ENCODE peak calls at places on chromosomes 12 and 14, in four cellular contexts. H, Z, B and P are unnamed samples.

GRCh38 chr12:109449845-109450532 is 27.1 kb downstream of the KCTD10 start:
- DNase-seq in H (no peak), Z (no peak), B (no peak), P (no peak)

GRCh38 chr12:94601972-94602517 is 48.3 kb downstream of the TMCC3 start:
- DNase-seq in H (no peak), Z (no peak), B (no peak), P (no peak)

GRCh38 chr12:75878382-75878720 is 153.2 kb downstream of the PHLDA1 start:
- DNase-seq in H (peak; percentile 77), Z (no peak), B (no peak), P (peak; percentile 87)

GRCh38 chr12:1443421-1444141 is 150.8 kb downstream of the FBXL14 start:
- DNase-seq in H (peak; percentile 94), Z (peak; percentile 61), B (no peak), P (peak; percentile 25)

GRCh38 chr14:61147898-61148549 is 133.1 kb downstream of the TMEM30B start:
- DNase-seq in H (peak; percentile 97), Z (peak; percentile 81), B (no peak), P (peak; percentile 75)

GRCh38 chr14:90654831-90655276 is 161.4 kb downstream of the TTC7B start:
- DNase-seq in H (peak; percentile 83), Z (no peak), B (no peak), P (no peak)

GRCh38 chr12:108594-108993 is 42.0 kb downstream of the IQSEC3 start:
- DNase-seq in H (no peak), Z (no peak), B (no peak), P (peak; percentile 4)

GRCh38 chr12:18813753-18814152 is 75.8 kb downstream of the CAPZA3 start:
- DNase-seq in H (no peak), Z (no peak), B (no peak), P (no peak)

GRCh38 chr14:55976619-55977018 is 141.6 kb upstream of the PELI2 start:
- DNase-seq in H (no peak), Z (no peak), B (no peak), P (peak; percentile 15)

GRCh38 chr12:91900971-91901370 is 244.7 kb downstream of the BTG1 start:
- DNase-seq in H (no peak), Z (no peak), B (no peak), P (no peak)

GRCh38 chr14:34013714-34014055 is 62.8 kb upstream of the EGLN3 start:
- DNase-seq in H (no peak), Z (no peak), B (no peak), P (no peak)

GRCh38 chr14:99601301-99601945 is 2.6 kb downstream of the CCDC85C start:
- DNase-seq in H (peak; percentile 28), Z (no peak), B (no peak), P (no peak)

GRCh38 chr12:109963743-109964429 is 32.3 kb downstream of the GIT2 start:
- DNase-seq in H (peak; percentile 63), Z (peak; percentile 57), B (no peak), P (no peak)

GRCh38 chr12:101803978-101804377 is 26.8 kb downstream of the GNPTAB start:
- DNase-seq in H (no peak), Z (no peak), B (no peak), P (no peak)

GRCh38 chr12:27940245-27940644 is 32.3 kb downstream of the PTHLH start:
- DNase-seq in H (no peak), Z (no peak), B (no peak), P (no peak)

GRCh38 chr12:42568952-42569916 is 20.3 kb downstream of the PRICKLE1 start:
- DNase-seq in H (peak; percentile 74), Z (no peak), B (no peak), P (peak; percentile 65)

GRCh38 chr12:131223791-131224567 is 270.3 kb downstream of the ADGRD1 start:
- DNase-seq in H (no peak), Z (no peak), B (no peak), P (no peak)

GRCh38 chr12:82430541-82431145 is 72.3 kb downstream of the METTL25 start:
- DNase-seq in H (no peak), Z (no peak), B (no peak), P (no peak)

GRCh38 chr12:93982847-93983315 is 165.5 kb upstream of the PLXNC1 start:
- DNase-seq in H (peak; percentile 82), Z (peak; percentile 61), B (no peak), P (peak; percentile 85)

GRCh38 chr12:71492604-71493003 is 53.0 kb downstream of the LGR5 start:
- DNase-seq in H (no peak), Z (no peak), B (no peak), P (no peak)

GRCh38 chr12:110739894-110740293 is 2.8 kb downstream of the PPP1CC start:
- DNase-seq in H (no peak), Z (no peak), B (no peak), P (no peak)

GRCh38 chr12:22518067-22518719 is 26.1 kb downstream of the C2CD5 start:
- DNase-seq in H (peak; percentile 61), Z (no peak), B (no peak), P (peak; percentile 90)

GRCh38 chr12:104482748-104483147 is 26.0 kb downstream of the CHST11 start:
- DNase-seq in H (peak; percentile 34), Z (no peak), B (no peak), P (no peak)

GRCh38 chr14:75615200-75615599 is 36.8 kb downstream of the FLVCR2 start:
- DNase-seq in H (no peak), Z (no peak), B (no peak), P (no peak)

GRCh38 chr12:30753761-30754382 is 879 bp downstream of the CAPRIN2 start:
- DNase-seq in H (peak; percentile 51), Z (no peak), B (no peak), P (peak; percentile 13)

GRCh38 chr12:30754383-30754749 is 385 bp downstream of the CAPRIN2 start:
- DNase-seq in H (no peak), Z (no peak), B (no peak), P (no peak)

GRCh38 chr12:30754750-30755394 is at the start of gene CAPRIN2:
- DNase-seq in H (peak; percentile 89), Z (peak; percentile 76), B (peak; percentile 89), P (peak; percentile 98)

GRCh38 chr12:30752255-30752654 is 2.5 kb downstream of the CAPRIN2 start:
- DNase-seq in H (no peak), Z (no peak), B (no peak), P (no peak)

GRCh38 chr12:30753233-30753632 is 1.5 kb downstream of the CAPRIN2 start:
- DNase-seq in H (peak; percentile 54), Z (no peak), B (no peak), P (peak; percentile 44)
- TF ChIP-seq CTCF in H (peak; percentile 60), Z (peak; percentile 50), B (peak; percentile 22), P (peak; percentile 31)

GRCh38 chr14:69573205-69573840 is 1.3 kb downstream of the CCDC177 start:
- DNase-seq in H (no peak), Z (no peak), B (no peak), P (no peak)

GRCh38 chr14:69574954-69575295 is 254 bp upstream of the CCDC177 start:
- DNase-seq in H (no peak), Z (no peak), B (no peak), P (no peak)

GRCh38 chr14:69573841-69574265 is 818 bp downstream of the CCDC177 start:
- DNase-seq in H (no peak), Z (no peak), B (no peak), P (no peak)

GRCh38 chr14:69572634-69573135 is 2.0 kb downstream of the CCDC177 start:
- DNase-seq in H (no peak), Z (no peak), B (no peak), P (peak; percentile 8)

DNA sequence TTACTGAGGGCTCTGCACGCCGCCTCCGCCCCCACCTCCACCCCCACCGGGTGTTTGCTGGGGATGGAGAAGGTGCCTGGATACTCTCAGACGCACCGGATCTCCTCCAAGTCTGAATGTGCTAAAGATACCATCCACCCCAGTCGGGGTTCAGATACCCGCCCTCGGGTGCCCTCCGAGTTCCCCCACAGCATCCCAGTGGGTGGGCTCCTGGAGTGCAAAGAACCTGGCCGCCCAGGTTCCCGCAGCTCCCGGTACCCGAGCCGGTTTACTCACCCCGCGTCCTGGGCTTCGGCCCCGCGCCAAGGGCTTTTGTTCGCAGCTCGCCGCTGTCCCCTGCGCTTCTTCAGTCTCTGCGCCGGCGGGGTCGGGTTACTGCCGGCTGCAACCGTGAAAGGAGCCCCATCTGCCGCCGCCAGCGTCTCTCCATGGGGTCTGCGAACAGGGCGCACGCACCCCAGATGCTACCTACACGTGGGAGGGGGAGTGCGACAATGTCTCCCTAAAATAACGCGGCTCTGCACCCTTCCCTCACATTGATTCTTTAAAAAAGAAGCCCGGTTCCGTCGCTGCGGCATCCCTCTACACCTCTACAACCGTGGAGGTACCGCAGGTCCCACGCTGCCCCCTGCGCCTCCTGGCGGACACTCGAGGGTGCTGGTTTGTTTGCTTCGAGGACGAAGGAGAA is at the start of gene CCDC177:
- DNase-seq in H (peak; percentile 52), Z (no peak), B (peak; percentile 66), P (peak; percentile 76)
- H3K4me3 ChIP-seq in H (no peak within 1 kb of the TSS), Z (peak within 1 kb of the TSS; percentile 2), B (peak within 1 kb of the TSS; percentile 61), P (no peak within 1 kb of the TSS)

GRCh38 chr12:46609281-46609623 is 216.5 kb downstream of the SLC38A4 start:
- DNase-seq in H (no peak), Z (no peak), B (no peak), P (no peak)
- TF ChIP-seq CTCF in H (no peak), Z (no peak), B (no peak), P (no peak)

GRCh38 chr12:12684375-12685106 is 11.4 kb downstream of the GPR19 start:
- DNase-seq in H (peak; percentile 52), Z (no peak), B (no peak), P (peak; percentile 63)

GRCh38 chr12:12685305-12685704 is 10.7 kb downstream of the GPR19 start:
- DNase-seq in H (no peak), Z (no peak), B (no peak), P (no peak)

GRCh38 chr12:12686925-12687324 is 9.1 kb downstream of the GPR19 start:
- DNase-seq in H (peak; percentile 67), Z (peak; percentile 52), B (no peak), P (no peak)

GRCh38 chr12:12683725-12684124 is 12.3 kb downstream of the GPR19 start:
- DNase-seq in H (no peak), Z (no peak), B (no peak), P (no peak)

GRCh38 chr12:12686472-12686871 is 9.5 kb downstream of the GPR19 start:
- DNase-seq in H (peak; percentile 35), Z (no peak), B (no peak), P (no peak)
- H3K4me3 ChIP-seq in H (no peak overlapping the region), Z (no peak overlapping the region), B (no peak overlapping the region), P (no peak overlapping the region)

DNA sequence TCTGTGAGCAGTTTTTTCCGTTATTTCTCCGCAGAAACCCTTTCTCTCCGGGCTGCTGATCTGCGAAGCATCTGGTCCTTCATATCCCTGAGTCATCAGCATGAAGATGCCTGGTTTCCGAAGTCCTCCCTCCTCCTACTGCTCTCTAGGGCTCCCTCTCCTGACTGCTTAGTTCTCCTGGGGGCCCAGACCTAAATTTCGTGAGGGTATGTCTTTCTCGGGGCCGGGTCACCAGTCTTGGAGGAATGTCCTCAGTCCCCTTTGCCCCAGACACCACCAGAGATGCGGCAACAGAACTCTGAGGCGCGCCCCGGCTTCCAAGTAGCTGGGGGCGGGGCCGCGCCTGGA is 622 bp upstream of the BICDL1 start:
- DNase-seq in H (peak; percentile 67), Z (no peak), B (no peak), P (no peak)
- TF ChIP-seq CTCF in H (peak; percentile 35), Z (peak; percentile 27), B (no peak), P (peak; percentile 48)

GRCh38 chr12:6644257-6644596 is 3.0 kb downstream of the ACRBP start:
- DNase-seq in H (no peak), Z (no peak), B (no peak), P (no peak)
- H3K4me3 ChIP-seq in H (no peak overlapping the region), Z (no peak overlapping the region), B (no peak overlapping the region), P (no peak overlapping the region)